ENCODE peak calls at places on chromosome 7, in nine cellular contexts. Z is neural progenitor cell, A is endothelial cell of umbilical vein, L is GM23248, E is K562, X is HCT116, I is PC-9, T is GM23338, M is GM12878. S is an unnamed sample.

GRCh38 chr7:127895814-127896280 is 135.4 kb downstream of the LRRC4 start:
- DNase-seq in Z (no peak), A (no peak), L (peak; percentile 30), E (peak; percentile 85), X (no peak), I (no peak), T (no peak), M (no peak), S (no peak)

GRCh38 chr7:80488406-80488805 is 23.5 kb downstream of the GNAT3 start:
- DNase-seq in Z (no peak), A (no peak), L (peak; percentile 43), E (no peak), X (no peak), I (no peak), T (no peak), M (no peak), S (no peak)

GRCh38 chr7:51645707-51646298 is 329.2 kb upstream of the COBL start:
- DNase-seq in Z (no peak), A (no peak), L (no peak), E (no peak), X (no peak), I (no peak), T (no peak), M (no peak), S (no peak)

GRCh38 chr7:4683043-4683883 is 1.2 kb downstream of the FOXK1 start:
- DNase-seq in Z (no peak), A (no peak), L (no peak), E (peak; percentile 51), X (no peak), I (peak; percentile 30), T (no peak), M (no peak), S (no peak)

GRCh38 chr7:86970547-86970946 is 88.9 kb downstream of the ELAPOR2 start:
- DNase-seq in Z (no peak), A (no peak), L (no peak), E (no peak), X (no peak), I (no peak), T (no peak), M (no peak), S (no peak)

GRCh38 chr7:47153571-47153970 is 428.3 kb downstream of the TNS3 start:
- DNase-seq in Z (peak; percentile 51), A (no peak), L (no peak), E (no peak), X (no peak), I (peak; percentile 21), T (peak; percentile 87), M (no peak), S (no peak)

GRCh38 chr7:155587486-155587885 is 41.1 kb upstream of the CNPY1 start:
- DNase-seq in Z (no peak), A (no peak), L (no peak), E (no peak), X (no peak), I (no peak), T (no peak), M (no peak), S (no peak)

GRCh38 chr7:41792099-41792498 is 89.2 kb upstream of the INHBA start:
- DNase-seq in Z (no peak), A (no peak), L (peak; percentile 78), E (no peak), X (no peak), I (no peak), T (no peak), M (no peak), S (no peak)

GRCh38 chr7:134120405-134120804 is 6.7 kb upstream of the LRGUK start:
- DNase-seq in Z (no peak), A (no peak), L (no peak), E (no peak), X (no peak), I (no peak), T (no peak), M (no peak), S (no peak)

GRCh38 chr7:50674896-50675835 is 107.5 kb downstream of the GRB10 start:
- DNase-seq in Z (no peak), A (no peak), L (no peak), E (no peak), X (no peak), I (no peak), T (no peak), M (no peak), S (no peak)

GRCh38 chr7:30929686-30930085 is 18.0 kb downstream of the AQP1 start:
- DNase-seq in Z (no peak), A (no peak), L (no peak), E (peak; percentile 2), X (no peak), I (no peak), T (no peak), M (no peak), S (no peak)

GRCh38 chr7:116801092-116801710 is 61.2 kb upstream of the CAPZA2 start:
- DNase-seq in Z (no peak), A (peak; percentile 27), L (peak; percentile 89), E (no peak), X (peak; percentile 68), I (no peak), T (no peak), M (no peak), S (no peak)

GRCh38 chr7:73433924-73434700 is 534 bp downstream of the FZD9 start:
- DNase-seq in Z (no peak), A (no peak), L (no peak), E (no peak), X (no peak), I (no peak), T (peak; percentile 86), M (no peak), S (no peak)

GRCh38 chr7:114554781-114555537 is 140.3 kb downstream of the FOXP2 start:
- DNase-seq in Z (no peak), A (no peak), L (peak; percentile 86), E (no peak), X (peak; percentile 23), I (no peak), T (no peak), M (peak; percentile 41), S (no peak)

DNA sequence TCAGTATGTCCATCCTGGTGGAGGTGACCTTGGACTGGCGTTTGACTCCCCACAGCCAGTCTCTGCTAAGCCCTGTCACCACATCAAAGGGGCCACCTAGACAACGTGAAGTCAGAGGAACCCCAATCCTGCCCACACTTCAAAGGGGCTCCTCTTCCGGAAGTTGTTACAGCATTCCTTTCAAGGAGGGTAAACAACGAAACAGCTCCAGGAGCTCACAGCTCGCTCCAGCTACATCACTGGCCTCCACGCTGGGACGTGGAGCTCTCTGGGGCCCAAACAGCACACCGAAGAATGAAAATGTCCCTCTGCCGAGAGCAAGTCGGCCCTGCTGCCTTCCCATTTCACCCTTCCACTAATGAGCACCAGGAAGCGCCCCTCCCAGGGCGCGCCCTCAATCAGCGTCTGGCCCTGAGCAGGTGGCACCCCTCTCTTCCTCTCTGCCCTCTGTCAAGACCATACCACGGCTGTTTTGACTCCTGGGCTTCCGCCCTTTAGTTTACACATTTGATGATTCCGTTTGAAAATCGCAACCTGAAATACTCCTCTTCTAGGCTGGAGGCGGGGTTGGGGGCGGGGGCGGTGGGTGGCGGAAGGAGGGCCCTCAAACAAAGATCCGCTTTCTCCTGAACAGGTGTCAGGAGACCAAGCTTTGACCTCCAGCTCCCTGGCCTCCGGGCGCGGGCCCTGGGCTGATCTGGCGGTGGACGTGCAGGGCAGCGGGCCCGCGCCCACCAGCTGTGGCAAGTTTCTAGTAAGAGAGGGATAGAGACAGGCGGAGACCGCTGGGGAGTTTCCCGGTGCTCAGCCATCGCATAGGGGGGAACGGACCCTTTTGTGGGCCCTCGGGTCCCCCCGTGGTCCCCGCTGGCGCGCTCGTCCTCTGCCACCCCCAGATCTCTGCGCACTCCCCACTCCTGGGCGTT is 53.1 kb upstream of the KDM7A start:
- DNase-seq in Z (peak; percentile 59), A (no peak), L (no peak), E (no peak), X (no peak), I (no peak), T (peak; percentile 69), M (no peak), S (peak; percentile 59)
- TF ChIP-seq EZH2 in Z (peak; percentile 53), A (no peak), L (no peak), E (no peak), X (no peak), I (no peak), T (no peak), M (no peak), S (no peak)

GRCh38 chr7:89316584-89316983 is 521.0 kb upstream of the TEX47 start:
- DNase-seq in Z (no peak), A (no peak), L (no peak), E (no peak), X (no peak), I (no peak), T (no peak), M (no peak), S (no peak)
- H2AFZ ChIP-seq in Z (peak overlapping the region; percentile 93), A (no peak overlapping the region), L (no peak overlapping the region), E (no peak overlapping the region), X (no peak overlapping the region), I (no peak overlapping the region), T (peak overlapping the region; percentile 21), M (no peak overlapping the region), S (no peak overlapping the region)

GRCh38 chr7:27095897-27096755 is at the start of gene HOXA1:
- DNase-seq in Z (peak; percentile 86), A (peak; percentile 95), L (peak; percentile 98), E (peak; percentile 63), X (peak; percentile 80), I (no peak), T (peak; percentile 88), M (peak; percentile 48), S (peak; percentile 75)

GRCh38 chr7:27096756-27097514 is 1.1 kb upstream of the HOXA1 start:
- DNase-seq in Z (peak; percentile 31), A (peak; percentile 53), L (peak; percentile 80), E (no peak), X (no peak), I (no peak), T (peak; percentile 47), M (no peak), S (no peak)

GRCh38 chr7:27094304-27095049 is 1.3 kb downstream of the HOXA1 start:
- DNase-seq in Z (peak; percentile 30), A (no peak), L (no peak), E (no peak), X (no peak), I (no peak), T (no peak), M (no peak), S (no peak)

GRCh38 chr7:27092753-27093097 is 3.1 kb downstream of the HOXA1 start:
- DNase-seq in Z (no peak), A (no peak), L (no peak), E (no peak), X (no peak), I (no peak), T (no peak), M (no peak), S (no peak)

GRCh38 chr7:27095050-27095896 is 527 bp downstream of the HOXA1 start:
- DNase-seq in Z (peak; percentile 13), A (no peak), L (no peak), E (no peak), X (no peak), I (no peak), T (peak; percentile 36), M (no peak), S (no peak)
- TF ChIP-seq EZH2 in Z (peak; percentile 86), A (no peak), L (no peak), E (no peak), X (no peak), I (no peak), T (peak; percentile 92), M (no peak), S (no peak)

DNA sequence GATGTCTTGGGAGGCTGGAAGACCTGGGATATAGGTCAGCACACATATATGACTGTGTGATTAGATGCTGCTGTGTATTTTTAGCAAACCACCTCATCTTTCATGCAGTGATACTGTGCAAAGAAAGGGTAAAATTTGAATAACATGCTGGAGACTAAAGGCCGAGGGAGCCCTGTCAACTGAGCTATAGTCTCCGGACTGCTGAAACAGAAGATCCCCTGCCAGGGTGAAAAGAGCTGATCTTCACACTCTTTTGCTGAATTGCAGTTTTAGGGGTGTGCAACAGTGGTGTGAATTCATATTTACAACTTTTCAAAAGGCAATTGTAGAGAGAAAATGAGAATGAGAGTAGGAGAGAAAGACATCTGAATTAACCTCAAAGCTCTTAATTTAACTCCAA is 190.3 kb upstream of the STK17A start:
- DNase-seq in Z (no peak), A (no peak), L (no peak), E (no peak), X (no peak), I (no peak), T (no peak), M (no peak), S (no peak)
- H2AFZ ChIP-seq in Z (peak overlapping the region; percentile 47), A (no peak overlapping the region), L (no peak overlapping the region), E (no peak overlapping the region), X (no peak overlapping the region), I (no peak overlapping the region), T (no peak overlapping the region), M (no peak overlapping the region), S (no peak overlapping the region)